ENCODE peak calls at places on chromosomes 5 and 9, in five cellular contexts. K, W, J, U and O are unnamed samples.

GRCh38 chr5:124645396-124645795 is 101.0 kb downstream of the ZNF608 start:
- DNase-seq in U (no peak), K (no peak), W (no peak), J (no peak), O (no peak)

GRCh38 chr9:124617477-124618141 is 110.4 kb upstream of the NR5A1 start:
- DNase-seq in U (peak), J (peak), K (peak), W (peak), O (peak)

GRCh38 chr5:17094830-17095229 is 122.6 kb upstream of the BASP1 start:
- DNase-seq in W (no peak), K (no peak), J (no peak), U (no peak), O (no peak)

GRCh38 chr5:110802998-110803397 is 64.2 kb downstream of the SLC25A46 start:
- DNase-seq in W (no peak), K (no peak), J (no peak), U (no peak), O (no peak)

GRCh38 chr5:39420482-39421145 is 4.2 kb downstream of the DAB2 start:
- DNase-seq in W (peak), K (peak), U (peak), J (no peak), O (no peak)

GRCh38 chr5:27854243-27854852 is 816.0 kb upstream of the CDH9 start:
- DNase-seq in U (no peak), W (peak), K (no peak), J (no peak), O (no peak)

GRCh38 chr9:20242767-20243166 is 379.5 kb downstream of the MLLT3 start:
- DNase-seq in U (no peak), J (no peak), W (no peak), K (no peak), O (no peak)

GRCh38 chr9:70044450-70045307 is 1.0 kb downstream of the MAMDC2 start:
- DNase-seq in W (peak), K (no peak), U (peak), J (no peak), O (no peak)

GRCh38 chr9:14652729-14653377 is 40.4 kb downstream of the ZDHHC21 start:
- DNase-seq in J (no peak), K (no peak), W (no peak), U (no peak), O (peak)

GRCh38 chr5:107389130-107389553 is 281.6 kb downstream of the EFNA5 start:
- DNase-seq in U (peak), J (no peak), K (no peak), W (peak), O (no peak)

GRCh38 chr5:58299266-58299665 is 160.6 kb downstream of the PLK2 start:
- DNase-seq in J (no peak), U (no peak), W (no peak), K (peak), O (no peak)

GRCh38 chr9:19480345-19480744 is 71.5 kb downstream of the ACER2 start:
- DNase-seq in U (no peak), J (no peak), W (no peak), K (no peak), O (no peak)

GRCh38 chr5:131224387-131225191 is 39.3 kb upstream of the CDC42SE2 start:
- DNase-seq in J (no peak), U (no peak), W (no peak), K (no peak), O (no peak)

GRCh38 chr9:16884952-16885513 is 14.6 kb upstream of the BNC2 start:
- DNase-seq in K (no peak), U (peak), W (no peak), J (no peak), O (no peak)

GRCh38 chr9:114427644-114428043 is 39.9 kb upstream of the AKNA start:
- DNase-seq in W (no peak), U (no peak), J (no peak), K (no peak), O (no peak)

GRCh38 chr5:109936996-109937395 is 247.3 kb downstream of the MAN2A1 start:
- DNase-seq in J (no peak), U (no peak), W (no peak), K (no peak), O (no peak)

GRCh38 chr9:113669523-113670115 is 206.1 kb downstream of the RGS3 start:
- DNase-seq in K (no peak), U (peak), J (no peak), W (no peak), O (no peak)

GRCh38 chr9:98226516-98226915 is 28.9 kb downstream of the TBC1D2 start:
- DNase-seq in J (no peak), K (no peak), U (peak), W (no peak), O (no peak)

GRCh38 chr5:501040-501832 is 23.0 kb downstream of the SLC9A3 start:
- DNase-seq in W (no peak), J (no peak), K (no peak), U (no peak), O (no peak)

GRCh38 chr9:88593537-88594185 is 58.7 kb downstream of the NXNL2 start:
- DNase-seq in K (no peak), W (peak), J (no peak), U (peak), O (no peak)

GRCh38 chr5:16654647-16655334 is 38.0 kb upstream of the RETREG1 start:
- DNase-seq in W (no peak), U (no peak), J (no peak), K (no peak), O (no peak)

GRCh38 chr5:103295424-103295823 is 36.9 kb downstream of the MACIR start:
- DNase-seq in W (no peak), J (no peak), K (no peak), U (no peak), O (no peak)

GRCh38 chr5:84028093-84028492 is 307.4 kb upstream of the HAPLN1 start:
- DNase-seq in K (no peak), J (no peak), W (peak), U (peak), O (no peak)

GRCh38 chr5:50929174-50929573 is 262.7 kb downstream of the PARP8 start:
- DNase-seq in J (no peak), K (no peak), W (no peak), U (no peak), O (no peak)

GRCh38 chr9:133333011-133333410 is 3.0 kb downstream of the SURF6 start:
- DNase-seq in J (no peak), K (no peak), W (no peak), U (no peak), O (no peak)

GRCh38 chr5:88875609-88876234 is 7.3 kb downstream of the MEF2C start:
- DNase-seq in U (no peak), J (no peak), K (no peak), W (peak), O (no peak)

GRCh38 chr9:106700676-106701075 is 162.3 kb upstream of the ZNF462 start:
- DNase-seq in J (no peak), K (no peak), U (no peak), W (peak), O (no peak)

GRCh38 chr5:138706655-138707480 is 46.4 kb upstream of the CTNNA1 start:
- DNase-seq in K (no peak), J (no peak), U (peak), W (peak), O (no peak)

GRCh38 chr5:134177197-134178171 is 734 bp upstream of the SKP1 start:
- DNase-seq in U (peak), W (peak), K (no peak), J (peak), O (no peak)

GRCh38 chr9:94624621-94625020 is 14.7 kb downstream of the FBP1 start:
- DNase-seq in K (no peak), J (no peak), W (no peak), U (no peak), O (no peak)

GRCh38 chr9:94623253-94623652 is 16.1 kb downstream of the FBP1 start:
- DNase-seq in J (peak), K (no peak), U (peak), W (no peak), O (no peak)

GRCh38 chr9:94622087-94622486 is 17.2 kb downstream of the FBP1 start:
- DNase-seq in K (no peak), J (no peak), W (no peak), U (no peak), O (no peak)

GRCh38 chr9:94619012-94619411 is 20.3 kb downstream of the FBP1 start:
- DNase-seq in W (no peak), K (no peak), J (no peak), U (no peak), O (no peak)
- TF ChIP-seq CTCF in W (no peak), K (no peak), J (no peak), U (no peak), O (no peak)

DNA sequence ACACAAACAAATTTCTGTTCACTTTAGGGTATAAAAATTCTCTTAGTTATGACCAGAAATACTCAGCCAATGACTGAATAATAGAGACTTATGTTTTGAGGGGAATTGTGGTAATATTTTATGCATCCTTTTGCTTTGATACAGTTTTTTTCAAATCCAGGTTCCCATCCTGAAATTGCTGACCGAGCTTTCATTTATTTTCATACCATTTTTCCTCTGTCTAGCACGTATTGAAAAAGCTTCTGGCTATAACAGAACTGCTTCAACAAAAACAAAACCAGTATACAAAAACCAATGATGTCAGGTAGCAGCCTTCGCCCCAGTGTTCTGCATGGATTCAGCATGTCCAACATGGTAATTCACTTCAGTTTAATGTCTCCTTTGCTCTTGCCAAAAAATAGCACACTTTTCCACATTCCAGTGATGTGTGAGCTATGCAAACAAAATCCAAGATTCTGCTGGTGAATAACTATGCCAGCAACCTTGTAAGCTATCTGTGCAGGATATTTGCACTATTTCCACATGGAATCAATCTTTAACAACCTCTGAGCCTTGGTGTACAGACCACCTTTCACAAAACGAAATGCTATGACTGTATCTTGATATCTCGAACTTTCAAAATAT is 22.0 kb downstream of the CCNH start:
- DNase-seq in J (no peak), W (no peak), U (peak), K (no peak), O (no peak)
- H3K4me3 ChIP-seq in J (no peak), W (no peak), U (no peak), K (no peak), O (no peak)

GRCh38 chr5:174052636-174053035 is 7.1 kb downstream of the NSG2 start:
- DNase-seq in W (no peak), U (no peak), J (no peak), K (no peak), O (no peak)

GRCh38 chr5:174058433-174059122 is 13.1 kb downstream of the NSG2 start:
- DNase-seq in J (no peak), K (no peak), U (no peak), W (no peak), O (no peak)

GRCh38 chr5:174053891-174054290 is 8.4 kb downstream of the NSG2 start:
- DNase-seq in U (no peak), W (no peak), K (no peak), J (no peak), O (no peak)

GRCh38 chr5:174059247-174059646 is 13.7 kb downstream of the NSG2 start:
- DNase-seq in J (no peak), U (no peak), K (no peak), W (no peak), O (no peak)

GRCh38 chr5:174056064-174056842 is 10.7 kb downstream of the NSG2 start:
- DNase-seq in K (no peak), W (no peak), U (no peak), J (no peak), O (no peak)
- TF ChIP-seq CTCF in K (no peak), W (no peak), U (no peak), J (no peak), O (no peak)

GRCh38 chr5:25439025-25439424 is 794.2 kb upstream of the CDH10 start:
- DNase-seq in W (no peak), J (no peak), K (no peak), U (no peak), O (no peak)

GRCh38 chr5:25435882-25436281 is 791.1 kb upstream of the CDH10 start:
- DNase-seq in K (no peak), W (no peak), J (no peak), U (no peak), O (no peak)

GRCh38 chr5:25444697-25445096 is 799.9 kb upstream of the CDH10 start:
- DNase-seq in K (no peak), J (no peak), U (no peak), W (no peak), O (no peak)

GRCh38 chr5:25436452-25436851 is 791.7 kb upstream of the CDH10 start:
- DNase-seq in W (no peak), U (no peak), K (no peak), J (no peak), O (no peak)

GRCh38 chr5:25441810-25442209 is 797.0 kb upstream of the CDH10 start:
- DNase-seq in J (no peak), K (no peak), W (no peak), U (no peak), O (no peak)
- H3K4me3 ChIP-seq in J (no peak), K (no peak), W (no peak), U (no peak), O (no peak)

GRCh38 chr9:121286973-121287721 is 19.2 kb downstream of the GSN start:
- DNase-seq in W (peak), U (peak), K (peak), J (peak), O (no peak)
- TF ChIP-seq CTCF in W (peak), U (peak), K (peak), J (peak), O (peak)

GRCh38 chr9:136198605-136199083 is 6.3 kb downstream of the LHX3 start:
- DNase-seq in U (no peak), W (no peak), K (no peak), J (no peak), O (no peak)
- H3K4me3 ChIP-seq in U (no peak), W (no peak), K (no peak), J (no peak), O (no peak)

GRCh38 chr5:116841734-116842133 is 267.1 kb upstream of the SEMA6A start:
- DNase-seq in W (no peak), J (no peak), K (no peak), U (no peak), O (no peak)

GRCh38 chr5:116837876-116838568 is 263.4 kb upstream of the SEMA6A start:
- DNase-seq in U (no peak), W (no peak), J (no peak), K (no peak), O (no peak)

GRCh38 chr5:116844015-116844414 is 269.4 kb upstream of the SEMA6A start:
- DNase-seq in W (no peak), J (no peak), K (no peak), U (no peak), O (no peak)

GRCh38 chr5:116847960-116848359 is 273.3 kb upstream of the SEMA6A start:
- DNase-seq in W (no peak), J (no peak), K (no peak), U (no peak), O (no peak)

GRCh38 chr5:116842514-116842924 is 267.9 kb upstream of the SEMA6A start:
- DNase-seq in W (no peak), J (no peak), U (no peak), K (no peak), O (no peak)
- TF ChIP-seq CTCF in W (no peak), J (no peak), U (no peak), K (no peak), O (no peak)

DNA sequence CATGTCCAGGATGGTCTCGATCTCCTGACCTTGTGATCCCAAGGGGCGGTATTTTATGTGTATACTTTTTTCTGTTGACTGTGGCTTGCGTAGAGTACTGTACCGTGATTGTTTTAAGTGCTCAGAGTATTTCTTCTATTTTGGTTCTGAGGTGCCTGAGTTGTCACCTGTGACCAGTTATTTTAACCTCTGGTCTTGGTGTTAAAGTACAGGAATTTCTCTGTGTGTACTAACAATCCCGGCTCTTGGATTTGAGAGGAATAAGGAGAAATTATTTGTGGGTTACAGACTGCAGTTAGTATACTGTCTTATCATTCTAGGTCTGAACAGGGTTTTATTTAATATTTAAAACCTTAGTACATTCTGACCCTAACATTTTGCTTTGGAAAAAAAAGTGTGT is 2.0 kb downstream of the ANKHD1 start:
- DNase-seq in K (no peak), W (no peak), J (no peak), U (no peak), O (no peak)
- H3K4me3 ChIP-seq in K (peak), W (no peak), J (peak), U (no peak), O (peak)